ENCODE peak calls at places on chromosomes 11 and 22, in seven cellular contexts. Q is H1, V is stomach, C is Panc1, E is HCT116, Y is GM23338, W is SK-N-SH. T is an unnamed sample.

GRCh38 chr11:122743949-122744876 is 88.7 kb downstream of the UBASH3B start:
- DNase-seq in W (no peak), V (peak; percentile 31), Q (no peak), E (no peak), C (no peak), Y (no peak), T (no peak)

GRCh38 chr11:12005476-12005875 is 3.0 kb downstream of the DKK3 start:
- DNase-seq in V (no peak), E (no peak), Y (no peak), C (no peak), Q (no peak), W (no peak), T (no peak)

GRCh38 chr11:36362902-36363301 is 66.8 kb downstream of the PRR5L start:
- DNase-seq in E (no peak), Q (no peak), V (no peak), C (no peak), W (no peak), Y (no peak), T (peak; percentile 60)

GRCh38 chr11:66934971-66935779 is 23.0 kb downstream of the PC start:
- DNase-seq in E (no peak), C (no peak), V (no peak), W (no peak), Q (no peak), Y (no peak), T (no peak)

GRCh38 chr11:38460901-38461300 is 1862.9 kb upstream of the RAG2 start:
- DNase-seq in C (no peak), W (no peak), E (no peak), Y (peak; percentile 0), V (peak; percentile 71), Q (no peak), T (no peak)

GRCh38 chr22:48579035-48579914 is 1248.4 kb downstream of the BRD1 start:
- DNase-seq in W (no peak), V (no peak), C (no peak), E (no peak), Y (no peak), Q (no peak), T (no peak)

GRCh38 chr11:60087239-60087638 is 1.2 kb upstream of the MS4A2 start:
- DNase-seq in E (no peak), Y (no peak), C (no peak), W (no peak), Q (no peak), V (no peak), T (no peak)

GRCh38 chr22:36160499-36160942 is at the start of gene APOL3:
- DNase-seq in V (peak; percentile 74), W (no peak), Y (no peak), Q (no peak), C (no peak), E (no peak), T (peak; percentile 95)

GRCh38 chr22:46042786-46043185 is 65.8 kb upstream of the WNT7B start:
- DNase-seq in W (no peak), V (peak; percentile 22), Q (no peak), E (no peak), Y (no peak), C (no peak), T (no peak)

GRCh38 chr22:47356433-47357011 is 594.1 kb downstream of the TBC1D22A start:
- DNase-seq in V (peak; percentile 15), Y (no peak), Q (no peak), E (no peak), W (no peak), C (no peak), T (no peak)

GRCh38 chr11:88402192-88402715 is 64.7 kb upstream of the CTSC start:
- DNase-seq in W (no peak), Q (no peak), V (no peak), C (no peak), Y (no peak), E (no peak), T (no peak)

GRCh38 chr11:18384157-18384641 is 10.2 kb upstream of the LDHA start:
- DNase-seq in Y (no peak), V (peak; percentile 63), E (no peak), C (no peak), W (peak; percentile 74), Q (no peak), T (no peak)

GRCh38 chr22:46087336-46087690 is 63.0 kb upstream of the PPARA start:
- DNase-seq in C (no peak), W (no peak), Q (no peak), Y (no peak), E (no peak), V (no peak), T (no peak)

GRCh38 chr11:130945945-130946344 is 29.7 kb upstream of the SNX19 start:
- DNase-seq in Y (no peak), Q (no peak), V (no peak), W (no peak), C (no peak), E (no peak), T (no peak)

GRCh38 chr11:11620966-11621880 is 582 bp downstream of the GALNT18 start:
- DNase-seq in W (peak; percentile 59), V (peak; percentile 33), C (no peak), E (no peak), Y (peak; percentile 50), Q (no peak), T (peak; percentile 92)

GRCh38 chr22:30763815-30764686 is 69.4 kb downstream of the OSBP2 start:
- DNase-seq in Y (peak; percentile 92), Q (peak; percentile 61), V (peak; percentile 52), E (peak; percentile 59), C (no peak), W (peak; percentile 72), T (no peak)

GRCh38 chr11:76588455-76589325 is 81.9 kb downstream of the LRRC32 start:
- DNase-seq in Q (no peak), Y (no peak), W (peak; percentile 10), V (peak; percentile 42), C (no peak), E (no peak), T (peak; percentile 92)

GRCh38 chr22:22208657-22209056 is 35.9 kb upstream of the VPREB1 start:
- DNase-seq in Q (no peak), Y (no peak), C (no peak), E (no peak), V (no peak), W (no peak), T (no peak)

GRCh38 chr22:22210375-22210774 is 34.2 kb upstream of the VPREB1 start:
- DNase-seq in V (no peak), C (peak; percentile 32), Y (no peak), W (no peak), E (peak; percentile 22), Q (no peak), T (no peak)

GRCh38 chr22:22210889-22211833 is 33.4 kb upstream of the VPREB1 start:
- DNase-seq in W (no peak), C (no peak), Q (no peak), Y (no peak), V (no peak), E (no peak), T (no peak)

GRCh38 chr22:22203048-22203971 is 41.3 kb upstream of the VPREB1 start:
- DNase-seq in E (no peak), Y (peak; percentile 29), W (no peak), Q (no peak), C (no peak), V (no peak), T (no peak)

DNA sequence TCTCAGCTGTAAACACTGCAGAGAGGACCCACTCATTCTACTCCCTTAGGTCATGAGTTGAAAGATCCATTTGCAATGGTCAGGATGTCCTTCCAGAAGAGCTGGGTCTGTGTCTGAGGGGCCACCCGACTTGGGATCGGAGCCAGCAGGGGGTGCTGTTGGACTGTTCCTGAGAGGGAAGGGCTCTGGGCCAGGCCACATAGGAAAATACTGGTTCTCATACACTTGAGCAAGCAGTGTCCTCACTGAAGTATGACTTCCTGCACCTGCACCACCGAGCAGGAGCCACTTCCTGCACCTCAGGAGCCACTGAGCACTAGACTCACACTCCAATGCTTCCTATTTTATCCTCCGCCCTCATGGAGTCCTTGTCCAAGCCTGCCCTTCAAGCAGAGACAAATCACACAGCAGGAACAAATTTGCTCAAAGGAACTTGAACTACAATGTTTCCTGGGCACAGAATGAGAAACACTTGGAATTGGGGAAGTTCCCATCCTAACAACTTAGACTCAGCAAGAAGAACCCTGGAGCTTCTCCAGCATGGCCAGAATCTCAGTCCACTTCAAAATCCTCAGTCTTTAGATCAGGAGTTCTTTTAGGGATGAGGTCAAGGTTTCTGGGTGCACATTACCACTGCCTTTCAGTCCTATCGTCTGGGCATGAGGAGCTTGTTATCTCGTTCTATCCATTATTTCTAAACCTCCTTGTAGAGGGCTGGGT is 36.6 kb upstream of the VPREB1 start:
- DNase-seq in V (peak; percentile 76), E (peak; percentile 69), Q (peak; percentile 92), Y (peak; percentile 87), W (peak; percentile 77), C (no peak), T (no peak)
- H3K4me1 ChIP-seq in V (no peaks in the 10 kb centered on the region), E (peaks cover 6% of the 10 kb centered on the region), Q (no peaks in the 10 kb centered on the region), Y (no peaks in the 10 kb centered on the region), W (no peaks in the 10 kb centered on the region), C (no peaks in the 10 kb centered on the region), T (no peaks in the 10 kb centered on the region)

DNA sequence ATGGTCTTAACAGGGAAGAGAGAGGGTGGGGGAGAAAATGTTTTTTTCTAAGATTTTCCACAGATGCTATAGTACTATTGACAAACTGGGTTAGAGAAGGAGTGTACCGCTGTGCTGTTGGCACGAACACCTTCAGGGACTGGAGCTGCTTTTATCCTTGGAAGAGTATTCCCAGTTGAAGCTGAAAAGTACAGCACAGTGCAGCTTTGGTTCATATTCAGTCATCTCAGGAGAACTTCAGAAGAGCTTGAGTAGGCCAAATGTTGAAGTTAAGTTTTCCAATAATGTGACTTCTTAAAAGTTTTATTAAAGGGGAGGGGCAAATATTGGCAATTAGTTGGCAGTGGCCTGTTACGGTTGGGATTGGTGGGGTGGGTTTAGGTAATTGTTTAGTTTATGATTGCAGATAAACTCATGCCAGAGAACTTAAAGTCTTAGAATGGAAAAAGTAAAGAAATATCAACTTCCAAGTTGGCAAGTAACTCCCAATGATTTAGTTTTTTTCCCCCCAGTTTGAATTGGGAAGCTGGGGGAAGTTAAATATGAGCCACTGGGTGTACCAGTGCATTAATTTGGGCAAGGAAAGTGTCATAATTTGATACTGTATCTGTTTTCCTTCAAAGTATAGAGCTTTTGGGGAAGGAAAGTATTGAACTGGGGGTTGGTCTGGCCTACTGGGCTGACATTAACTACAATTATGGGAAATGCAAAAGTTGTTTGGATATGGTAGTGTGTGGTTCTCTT is 2.9 kb downstream of the MALAT1 start:
- DNase-seq in W (no peak), V (no peak), Q (no peak), C (no peak), Y (no peak), E (no peak), T (no peak)
- TF ChIP-seq POLR2AphosphoS5 in W (peak; percentile 72), V (peak; percentile 84), Q (peak; percentile 96), C (peak; percentile 84), Y (no peak), E (peak; percentile 18), T (no peak)

DNA sequence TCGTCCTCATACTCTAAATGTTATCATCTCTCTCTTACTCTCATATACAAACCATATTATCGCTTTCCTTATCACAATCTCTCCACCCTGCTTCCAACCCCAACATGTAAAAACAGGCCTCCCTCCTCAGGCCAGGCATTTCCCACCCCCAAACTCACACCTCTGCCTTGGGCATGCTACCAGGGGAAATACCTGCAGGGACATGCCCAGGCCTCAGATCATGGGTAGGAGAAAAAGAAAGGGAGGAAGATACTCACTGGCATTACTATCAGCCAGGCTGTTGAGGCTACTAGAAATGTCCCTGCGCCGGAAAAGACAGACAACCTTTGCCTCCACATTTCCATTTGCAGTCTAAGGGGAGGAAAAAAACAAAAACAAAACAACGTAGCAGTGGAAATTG is 1.8 kb downstream of the MTA2 start:
- DNase-seq in V (no peak), C (no peak), E (no peak), Y (no peak), Q (no peak), W (no peak), T (no peak)
- H3K4me3 ChIP-seq in V (peak overlapping the region; percentile 100), C (peak overlapping the region; percentile 76), E (peak overlapping the region; percentile 94), Y (peak overlapping the region; percentile 96), Q (peak overlapping the region; percentile 85), W (peak overlapping the region; percentile 96), T (peak overlapping the region; percentile 95)

GRCh38 chr11:16989554-16989953 is 24.7 kb downstream of the PLEKHA7 start:
- DNase-seq in E (no peak), V (no peak), Y (no peak), Q (no peak), W (no peak), C (no peak), T (no peak)
- H3K4me1 ChIP-seq in E (peaks cover 19% of the 10 kb centered on the region), V (peaks cover 68% of the 10 kb centered on the region), Y (peaks cover 18% of the 10 kb centered on the region), Q (peaks cover 22% of the 10 kb centered on the region), W (no peaks in the 10 kb centered on the region), C (peaks cover 19% of the 10 kb centered on the region), T (peaks cover 10% of the 10 kb centered on the region)

T was measured in esophagus muscularis mucosa.